ENCODE peak calls at places on chromosome 15, in nine cellular contexts. N is ovary, X is endothelial cell, B is neural crest cell, H is hepatocyte, W is body of pancreas, Z is MM.1S, V is fibroblast of lung, R is tibial artery. C is an unnamed sample.

GRCh38 chr15:76795217-76795616 is 109.9 kb downstream of the SCAPER start:
- DNase-seq in V (no peak), X (no peak), W (no peak), Z (no peak), R (no peak), B (no peak), H (no peak), N (no peak), C (no peak)

GRCh38 chr15:88918738-88919137 is 5.6 kb upstream of the MFGE8 start:
- DNase-seq in X (no peak), Z (no peak), V (peak), B (no peak), N (no peak), R (peak), W (peak), H (peak), C (no peak)

GRCh38 chr15:25439456-25439836 is 622 bp upstream of the UBE3A start:
- DNase-seq in N (no peak), B (no peak), V (peak), H (peak), Z (peak), R (no peak), X (no peak), W (peak), C (no peak)

GRCh38 chr15:66803182-66803729 is 101.2 kb downstream of the SMAD6 start:
- DNase-seq in B (peak), R (peak), X (peak), N (peak), W (peak), H (peak), Z (no peak), V (peak), C (peak)

GRCh38 chr15:45314960-45315359 is 62.9 kb downstream of the SLC28A2 start:
- DNase-seq in V (peak), W (peak), N (no peak), B (peak), R (no peak), Z (no peak), X (peak), H (peak), C (no peak)

GRCh38 chr15:52362497-52362896 is 66.9 kb upstream of the MYO5C start:
- DNase-seq in W (no peak), Z (no peak), X (no peak), R (no peak), B (no peak), H (no peak), V (peak), N (no peak), C (no peak)

GRCh38 chr15:38201714-38202113 is 50.9 kb upstream of the SPRED1 start:
- DNase-seq in V (no peak), R (no peak), Z (no peak), B (no peak), N (no peak), X (no peak), H (no peak), W (no peak), C (no peak)

GRCh38 chr15:69590932-69591524 is 138.4 kb downstream of the RPLP1 start:
- DNase-seq in X (no peak), N (no peak), V (no peak), Z (no peak), B (no peak), R (peak), H (no peak), W (no peak), C (no peak)

GRCh38 chr15:27937873-27938272 is 161.2 kb downstream of the OCA2 start:
- DNase-seq in Z (no peak), X (no peak), H (no peak), N (no peak), W (no peak), R (no peak), V (no peak), B (no peak), C (no peak)

GRCh38 chr15:24956131-24956838 is 1.5 kb downstream of the SNRPN start:
- DNase-seq in Z (peak), H (peak), X (peak), W (peak), V (peak), R (peak), N (peak), B (peak), C (peak)

GRCh38 chr15:74763416-74763815 is 14.8 kb downstream of the CYP1A2 start:
- DNase-seq in V (no peak), H (peak), N (no peak), Z (no peak), B (no peak), X (no peak), R (no peak), W (no peak), C (no peak)

GRCh38 chr15:65105038-65105437 is 10.0 kb downstream of the UBAP1L start:
- DNase-seq in R (peak), B (no peak), N (no peak), W (no peak), V (no peak), Z (no peak), H (no peak), X (no peak), C (no peak)

GRCh38 chr15:48221261-48221660 is 15.2 kb downstream of the SLC12A1 start:
- DNase-seq in R (no peak), H (no peak), X (no peak), W (no peak), B (no peak), N (no peak), Z (no peak), V (no peak), C (no peak)

GRCh38 chr15:84791763-84792162 is 25.4 kb upstream of the ALPK3 start:
- DNase-seq in N (no peak), X (no peak), R (no peak), H (no peak), V (no peak), Z (no peak), B (no peak), W (no peak), C (no peak)

GRCh38 chr15:45402955-45403892 is 24.9 kb upstream of the GATM start:
- DNase-seq in Z (peak), W (peak), B (peak), N (no peak), V (peak), R (no peak), X (peak), H (peak), C (peak)

GRCh38 chr15:71680079-71680461 is 130.3 kb upstream of the NR2E3 start:
- DNase-seq in B (no peak), W (no peak), Z (no peak), H (no peak), R (no peak), V (no peak), X (no peak), N (no peak), C (no peak)

GRCh38 chr15:57922780-57923179 is 142.7 kb downstream of the ALDH1A2 start:
- DNase-seq in N (peak), Z (no peak), H (no peak), W (peak), X (peak), V (no peak), R (no peak), B (no peak), C (no peak)

GRCh38 chr15:99361541-99362185 is 110.4 kb downstream of the LRRC28 start:
- DNase-seq in Z (no peak), B (no peak), W (no peak), N (no peak), R (no peak), X (no peak), V (peak), H (peak), C (no peak)
- TF ChIP-seq CTCF in Z (peak), B (peak), W (peak), N (no peak), R (peak), X (peak), V (peak), H (peak), C (no peak)

DNA sequence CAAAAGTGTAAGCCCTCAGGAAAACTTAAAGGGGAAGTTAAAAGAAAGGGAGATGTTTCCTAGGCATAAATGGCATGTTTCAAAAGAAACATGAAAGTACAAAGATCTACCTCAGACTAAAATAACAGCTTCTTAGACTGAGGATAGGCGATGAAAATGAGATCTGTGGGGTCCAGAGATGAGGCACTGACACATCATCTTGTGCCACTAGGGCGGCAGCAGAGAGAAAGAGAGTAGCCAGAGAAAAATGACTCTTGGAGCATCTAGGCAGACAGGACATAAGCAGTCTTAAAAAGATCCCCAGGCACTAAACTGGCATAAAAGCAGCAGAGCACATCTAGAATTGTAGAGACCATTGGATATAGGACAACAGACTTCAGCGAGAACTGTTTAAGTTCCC is 42.5 kb upstream of the RFX7 start:
- DNase-seq in N (no peak), R (no peak), X (no peak), Z (peak), H (no peak), W (no peak), B (no peak), V (no peak), C (no peak)
- TF ChIP-seq CTCF in N (no peak), R (no peak), X (peak), Z (peak), H (no peak), W (no peak), B (peak), V (no peak), C (no peak)

DNA sequence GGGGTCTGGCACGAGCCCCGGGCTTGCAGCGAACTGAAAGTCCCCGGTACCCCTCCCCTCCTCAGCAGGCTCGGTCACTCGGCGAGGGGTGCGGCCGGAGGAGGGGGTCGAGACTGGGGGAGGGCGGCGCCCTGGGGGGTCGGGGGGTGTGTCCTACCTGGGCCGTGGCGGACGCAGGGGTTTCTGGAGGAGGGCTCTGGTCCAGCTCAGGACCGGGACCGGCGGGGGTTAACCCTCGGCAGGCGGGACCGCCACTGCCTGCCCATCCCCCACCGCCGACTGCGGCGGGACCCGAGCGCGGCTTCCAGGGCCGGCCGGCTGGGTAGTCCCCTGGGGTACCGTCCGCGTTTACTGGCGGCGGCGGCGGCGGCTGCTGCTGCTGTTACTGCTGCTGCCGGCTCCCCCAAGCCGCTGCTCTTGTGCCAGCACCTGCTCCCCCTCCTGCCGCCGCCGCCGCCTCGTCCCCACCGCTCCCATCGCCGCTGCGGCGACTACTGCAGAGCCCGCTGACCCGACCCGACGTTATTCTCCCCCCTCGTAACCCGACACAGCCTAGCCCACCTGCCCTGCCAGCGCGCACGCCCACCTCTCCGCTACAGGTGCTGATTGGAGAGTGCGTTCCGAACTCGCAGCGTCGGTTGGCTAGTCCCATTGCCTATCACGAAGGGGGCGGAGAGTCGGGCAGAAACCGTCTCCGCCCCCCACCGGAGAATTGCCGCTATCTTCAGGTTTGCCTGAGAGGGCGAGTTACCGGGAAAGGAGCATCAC is at the start of gene TTBK2:
- DNase-seq in W (peak), X (peak), Z (peak), B (peak), V (peak), H (peak), N (peak), R (peak), C (peak)
- TF ChIP-seq CTCF in W (peak), X (no peak), Z (no peak), B (no peak), V (no peak), H (no peak), N (no peak), R (no peak), C (no peak)

DNA sequence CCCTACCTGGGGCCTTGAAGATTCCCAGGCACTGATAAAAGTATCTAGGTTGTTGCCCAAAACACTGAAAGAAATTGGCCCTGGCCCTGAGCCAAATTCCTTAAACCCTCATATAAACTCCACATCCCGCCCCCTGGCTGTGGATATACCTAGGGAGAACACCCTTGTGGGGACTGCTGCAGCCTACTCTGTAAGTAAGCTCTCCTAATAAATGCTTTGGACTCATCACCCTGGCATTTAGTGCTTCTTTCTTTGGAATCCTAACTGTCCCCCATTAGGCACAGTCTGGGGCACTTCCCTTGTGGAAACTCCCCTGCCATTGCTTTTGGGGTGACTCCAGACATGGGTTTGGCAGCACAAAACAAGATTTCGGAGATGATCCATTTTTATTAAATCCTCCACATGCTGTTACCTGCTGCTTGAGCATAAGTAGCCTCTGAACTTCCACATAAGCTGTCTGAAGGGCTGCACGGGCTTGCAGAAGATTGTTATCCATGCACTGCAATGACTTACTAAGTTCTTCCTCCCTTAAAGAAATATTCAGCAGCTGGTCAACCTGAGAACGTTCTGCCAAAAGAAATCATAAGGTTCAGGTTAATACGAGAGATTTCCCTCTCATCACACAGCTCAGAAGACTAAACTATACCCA is 46.4 kb downstream of the ZNF106 start:
- DNase-seq in V (no peak), H (peak), B (no peak), R (no peak), X (no peak), Z (no peak), N (no peak), W (peak), C (peak)
- TF ChIP-seq CTCF in V (no peak), H (no peak), B (no peak), R (no peak), X (no peak), Z (no peak), N (no peak), W (no peak), C (no peak)

DNA sequence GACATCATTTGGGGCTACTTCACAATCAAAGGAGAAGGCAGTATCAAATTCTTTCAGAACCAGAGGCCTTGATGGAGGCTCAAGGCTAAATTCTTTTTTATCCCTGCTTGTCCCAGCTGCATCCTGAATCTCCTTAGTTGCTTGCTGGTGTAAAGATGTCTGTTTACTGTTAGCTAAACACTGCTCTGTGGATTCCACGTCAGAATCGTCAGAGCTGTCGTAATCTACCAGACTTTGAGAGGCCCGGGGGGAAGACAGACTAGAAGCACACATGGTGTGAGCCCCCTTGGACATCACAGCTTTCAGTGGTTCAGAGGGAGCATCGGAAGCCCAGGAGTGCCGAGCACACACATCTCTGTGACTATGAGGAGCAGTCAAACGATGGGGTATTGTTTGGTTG is 32.6 kb downstream of the LINS1 start:
- DNase-seq in W (no peak), Z (no peak), H (peak), R (no peak), X (no peak), V (no peak), B (no peak), N (no peak), C (no peak)
- TF ChIP-seq CTCF in W (no peak), Z (no peak), H (no peak), R (no peak), X (no peak), V (no peak), B (no peak), N (no peak), C (no peak)